ENCODE peak calls at places on chromosomes 2 and 18, in eight cellular contexts. M is tibial artery; C is neural crest cell; R is activated naive CD4-positive, alpha-beta T cell; N is activated gamma-delta T cell treated with anti-CD3 and anti-CD28 coated beads, Interleukin-2, amount 50 U/mL, for 16 hours; A is SW480; Y is GM12878; T is heart left ventricle. Q is an unnamed sample.

GRCh38 chr18:1302861-1303260 is 398.2 kb downstream of the ADCYAP1 start:
- DNase-seq in M (no peak), C (no peak), R (no peak), N (no peak), A (no peak), Y (no peak), T (no peak), Q (no peak)

GRCh38 chr2:35530615-35531135 is 824.9 kb upstream of the CRIM1 start:
- DNase-seq in M (no peak), C (no peak), R (no peak), N (no peak), A (no peak), Y (no peak), T (no peak), Q (no peak)

GRCh38 chr18:6624271-6624670 is 105.2 kb upstream of the ARHGAP28 start:
- DNase-seq in M (no peak), C (no peak), R (no peak), N (no peak), A (peak; percentile 22), Y (no peak), T (no peak), Q (no peak)

GRCh38 chr2:98552499-98553179 is 55.7 kb downstream of the COA5 start:
- DNase-seq in M (peak; percentile 35), C (no peak), R (no peak), N (no peak), A (no peak), Y (no peak), T (no peak), Q (no peak)

GRCh38 chr2:215479536-215480240 is 43.8 kb upstream of the FN1 start:
- DNase-seq in M (no peak), C (no peak), R (no peak), N (no peak), A (no peak), Y (no peak), T (no peak), Q (no peak)

GRCh38 chr2:19508-19907 is 26.8 kb downstream of the FAM110C start:
- DNase-seq in M (no peak), C (no peak), R (no peak), N (no peak), A (peak; percentile 33), Y (no peak), T (no peak), Q (peak; percentile 72)

GRCh38 chr2:71226391-71226964 is 425 bp downstream of the PAIP2B start:
- DNase-seq in M (no peak), C (peak; percentile 40), R (no peak), N (no peak), A (peak; percentile 41), Y (no peak), T (peak; percentile 63), Q (peak; percentile 81)

GRCh38 chr2:187552959-187553681 is 1.1 kb downstream of the TFPI start:
- DNase-seq in M (no peak), C (no peak), R (no peak), N (no peak), A (no peak), Y (no peak), T (no peak), Q (no peak)

GRCh38 chr18:6482198-6482977 is 67.7 kb upstream of the L3MBTL4 start:
- DNase-seq in M (peak; percentile 78), C (peak; percentile 57), R (no peak), N (peak; percentile 1), A (peak; percentile 7), Y (no peak), T (peak; percentile 81), Q (peak; percentile 57)

GRCh38 chr2:208793434-208793833 is 386.8 kb downstream of the PTH2R start:
- DNase-seq in M (no peak), C (no peak), R (no peak), N (no peak), A (no peak), Y (no peak), T (no peak), Q (no peak)

GRCh38 chr2:151162185-151162584 is 99.5 kb downstream of the RBM43 start:
- DNase-seq in M (no peak), C (no peak), R (no peak), N (no peak), A (peak; percentile 13), Y (no peak), T (no peak), Q (no peak)

GRCh38 chr2:225207026-225207425 is 164.8 kb upstream of the DOCK10 start:
- DNase-seq in M (no peak), C (no peak), R (no peak), N (no peak), A (no peak), Y (no peak), T (no peak), Q (no peak)

GRCh38 chr2:54336977-54337255 is 80.9 kb upstream of the TSPYL6 start:
- DNase-seq in M (no peak), C (no peak), R (no peak), N (no peak), A (no peak), Y (no peak), T (no peak), Q (no peak)

GRCh38 chr2:101969723-101970122 is 22.0 kb upstream of the IL1R2 start:
- DNase-seq in M (no peak), C (no peak), R (no peak), N (no peak), A (no peak), Y (no peak), T (no peak), Q (no peak)

GRCh38 chr2:190069936-190070696 is 7.6 kb upstream of the MSTN start:
- DNase-seq in M (no peak), C (peak; percentile 23), R (no peak), N (no peak), A (peak; percentile 61), Y (no peak), T (no peak), Q (peak; percentile 62)

GRCh38 chr2:105734762-105735538 is 9.8 kb upstream of the NCK2 start:
- DNase-seq in M (no peak), C (no peak), R (no peak), N (no peak), A (peak; percentile 78), Y (no peak), T (no peak), Q (no peak)

GRCh38 chr2:175880-176800 is 87.7 kb downstream of the SH3YL1 start:
- DNase-seq in M (no peak), C (no peak), R (peak; percentile 22), N (peak; percentile 22), A (peak; percentile 85), Y (no peak), T (no peak), Q (no peak)